ENCODE peak calls at places on chromosomes 7 and 10, in ten cellular contexts. One of them, this sample, is unnamed. For H3K27me3 and H3K4me1, the result is how much of the 10 kb centered on the place peaks cover.

GRCh38 chr10:86647773-86648705 is 6.3 kb upstream of the OPN4 start:
- DNase-seq in Panc1: no peak
- DNase-seq in prostate gland: no peak
- DNase-seq in lower lobe of right lung: no peak
- DNase-seq in stomach: peak
- DNase-seq in right lobe of liver: no peak
- DNase-seq in GM12878: no peak
- DNase-seq in HCT116: no peak
- DNase-seq in fibroblast of lung: peak
- DNase-seq in tibial artery: peak
- DNase-seq in this sample: no peak

GRCh38 chr10:17682236-17682946 is 38.4 kb downstream of the STAM start:
- DNase-seq in Panc1: no peak
- DNase-seq in prostate gland: no peak
- DNase-seq in lower lobe of right lung: no peak
- DNase-seq in stomach: no peak
- DNase-seq in right lobe of liver: no peak
- DNase-seq in GM12878: no peak
- DNase-seq in HCT116: no peak
- DNase-seq in fibroblast of lung: no peak
- DNase-seq in tibial artery: no peak
- DNase-seq in this sample: no peak

GRCh38 chr7:78742694-78743093 is 710.8 kb downstream of the MAGI2 start:
- DNase-seq in Panc1: no peak
- DNase-seq in prostate gland: no peak
- DNase-seq in lower lobe of right lung: no peak
- DNase-seq in stomach: no peak
- DNase-seq in right lobe of liver: no peak
- DNase-seq in GM12878: no peak
- DNase-seq in HCT116: no peak
- DNase-seq in fibroblast of lung: no peak
- DNase-seq in tibial artery: no peak
- DNase-seq in this sample: no peak

GRCh38 chr7:130154501-130155317 is 50.5 kb downstream of the TMEM209 start:
- DNase-seq in Panc1: no peak
- DNase-seq in prostate gland: no peak
- DNase-seq in lower lobe of right lung: no peak
- DNase-seq in stomach: peak
- DNase-seq in right lobe of liver: no peak
- DNase-seq in GM12878: no peak
- DNase-seq in HCT116: no peak
- DNase-seq in fibroblast of lung: no peak
- DNase-seq in tibial artery: no peak
- DNase-seq in this sample: no peak

GRCh38 chr10:34032564-34032963 is 698.1 kb upstream of the NRP1 start:
- DNase-seq in Panc1: no peak
- DNase-seq in prostate gland: no peak
- DNase-seq in lower lobe of right lung: no peak
- DNase-seq in stomach: no peak
- DNase-seq in right lobe of liver: no peak
- DNase-seq in GM12878: no peak
- DNase-seq in HCT116: no peak
- DNase-seq in fibroblast of lung: no peak
- DNase-seq in tibial artery: no peak
- DNase-seq in this sample: no peak

GRCh38 chr10:839550-840205 is 91.8 kb downstream of the LARP4B start:
- DNase-seq in Panc1: no peak
- DNase-seq in prostate gland: no peak
- DNase-seq in lower lobe of right lung: no peak
- DNase-seq in stomach: no peak
- DNase-seq in right lobe of liver: no peak
- DNase-seq in GM12878: no peak
- DNase-seq in HCT116: no peak
- DNase-seq in fibroblast of lung: peak
- DNase-seq in tibial artery: no peak
- DNase-seq in this sample: no peak

GRCh38 chr10:22103701-22104100 is 100.2 kb upstream of the DNAJC1 start:
- DNase-seq in Panc1: no peak
- DNase-seq in prostate gland: no peak
- DNase-seq in lower lobe of right lung: no peak
- DNase-seq in stomach: no peak
- DNase-seq in right lobe of liver: no peak
- DNase-seq in GM12878: no peak
- DNase-seq in HCT116: peak
- DNase-seq in fibroblast of lung: no peak
- DNase-seq in tibial artery: no peak
- DNase-seq in this sample: no peak

GRCh38 chr10:33453081-33453850 is 118.8 kb upstream of the NRP1 start:
- DNase-seq in Panc1: no peak
- DNase-seq in prostate gland: no peak
- DNase-seq in lower lobe of right lung: no peak
- DNase-seq in stomach: no peak
- DNase-seq in right lobe of liver: no peak
- DNase-seq in GM12878: no peak
- DNase-seq in HCT116: no peak
- DNase-seq in fibroblast of lung: peak
- DNase-seq in tibial artery: no peak
- DNase-seq in this sample: no peak

GRCh38 chr10:47440207-47440606 is 43.7 kb downstream of the ANXA8 start:
- DNase-seq in Panc1: no peak
- DNase-seq in prostate gland: no peak
- DNase-seq in lower lobe of right lung: no peak
- DNase-seq in stomach: no peak
- DNase-seq in right lobe of liver: no peak
- DNase-seq in GM12878: no peak
- DNase-seq in HCT116: no peak
- DNase-seq in fibroblast of lung: no peak
- DNase-seq in tibial artery: no peak
- DNase-seq in this sample: no peak
- TF ChIP-seq CTCF in Panc1: no peak
- TF ChIP-seq CTCF in prostate gland: no peak
- TF ChIP-seq CTCF in lower lobe of right lung: no peak
- TF ChIP-seq CTCF in stomach: no peak
- TF ChIP-seq CTCF in right lobe of liver: no peak
- TF ChIP-seq CTCF in GM12878: no peak
- TF ChIP-seq CTCF in HCT116: no peak
- TF ChIP-seq CTCF in fibroblast of lung: no peak
- TF ChIP-seq CTCF in tibial artery: no peak
- TF ChIP-seq CTCF in this sample: no peak

GRCh38 chr10:30368065-30368718 is 19.1 kb upstream of the MTPAP start:
- DNase-seq in Panc1: no peak
- DNase-seq in prostate gland: peak
- DNase-seq in lower lobe of right lung: no peak
- DNase-seq in stomach: no peak
- DNase-seq in right lobe of liver: no peak
- DNase-seq in GM12878: no peak
- DNase-seq in HCT116: no peak
- DNase-seq in fibroblast of lung: peak
- DNase-seq in tibial artery: no peak
- DNase-seq in this sample: no peak
- H3K27me3 ChIP-seq in Panc1: under half
- H3K27me3 ChIP-seq in prostate gland: under half
- H3K27me3 ChIP-seq in lower lobe of right lung: under half
- H3K27me3 ChIP-seq in stomach: under half
- H3K27me3 ChIP-seq in right lobe of liver: under half
- H3K27me3 ChIP-seq in GM12878: under half
- H3K27me3 ChIP-seq in HCT116: under half
- H3K27me3 ChIP-seq in fibroblast of lung: under half
- H3K27me3 ChIP-seq in tibial artery: under half
- H3K27me3 ChIP-seq in this sample: under half

GRCh38 chr10:72176701-72177100 is 39.1 kb upstream of the ANAPC16 start:
- DNase-seq in Panc1: no peak
- DNase-seq in prostate gland: no peak
- DNase-seq in lower lobe of right lung: no peak
- DNase-seq in stomach: no peak
- DNase-seq in right lobe of liver: no peak
- DNase-seq in GM12878: no peak
- DNase-seq in HCT116: no peak
- DNase-seq in fibroblast of lung: no peak
- DNase-seq in tibial artery: no peak
- DNase-seq in this sample: no peak

GRCh38 chr10:72173267-72173634 is 42.6 kb upstream of the ANAPC16 start:
- DNase-seq in Panc1: no peak
- DNase-seq in prostate gland: no peak
- DNase-seq in lower lobe of right lung: no peak
- DNase-seq in stomach: no peak
- DNase-seq in right lobe of liver: no peak
- DNase-seq in GM12878: peak
- DNase-seq in HCT116: no peak
- DNase-seq in fibroblast of lung: no peak
- DNase-seq in tibial artery: no peak
- DNase-seq in this sample: no peak

GRCh38 chr10:72173635-72174296 is 42.0 kb upstream of the ANAPC16 start:
- DNase-seq in Panc1: peak
- DNase-seq in prostate gland: no peak
- DNase-seq in lower lobe of right lung: no peak
- DNase-seq in stomach: no peak
- DNase-seq in right lobe of liver: no peak
- DNase-seq in GM12878: peak
- DNase-seq in HCT116: peak
- DNase-seq in fibroblast of lung: peak
- DNase-seq in tibial artery: no peak
- DNase-seq in this sample: no peak

GRCh38 chr10:72174297-72174662 is 41.5 kb upstream of the ANAPC16 start:
- DNase-seq in Panc1: no peak
- DNase-seq in prostate gland: no peak
- DNase-seq in lower lobe of right lung: no peak
- DNase-seq in stomach: no peak
- DNase-seq in right lobe of liver: no peak
- DNase-seq in GM12878: no peak
- DNase-seq in HCT116: no peak
- DNase-seq in fibroblast of lung: no peak
- DNase-seq in tibial artery: no peak
- DNase-seq in this sample: no peak

DNA sequence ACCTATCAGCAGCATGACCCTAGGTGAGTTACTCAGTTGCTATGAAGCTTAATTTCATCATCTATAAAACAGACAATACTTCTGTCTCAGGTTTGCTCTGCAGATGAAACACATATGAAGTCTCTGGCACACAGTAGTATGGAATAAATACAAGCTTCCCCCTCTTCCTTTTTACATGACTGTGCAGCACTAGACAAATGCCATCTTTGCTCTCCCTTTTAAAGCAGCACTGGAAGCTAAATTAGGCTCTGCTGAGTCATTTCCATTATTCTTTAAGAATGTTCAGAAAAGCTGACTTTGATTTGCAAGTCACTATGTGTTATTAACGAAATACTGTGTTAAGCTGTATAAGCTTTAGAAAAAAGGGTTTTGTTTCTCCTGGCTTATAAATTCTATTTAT is 40.6 kb upstream of the ANAPC16 start:
- DNase-seq in Panc1: no peak
- DNase-seq in prostate gland: no peak
- DNase-seq in lower lobe of right lung: no peak
- DNase-seq in stomach: no peak
- DNase-seq in right lobe of liver: no peak
- DNase-seq in GM12878: peak
- DNase-seq in HCT116: no peak
- DNase-seq in fibroblast of lung: peak
- DNase-seq in tibial artery: no peak
- DNase-seq in this sample: no peak
- H3K4me1 ChIP-seq in Panc1: half or more
- H3K4me1 ChIP-seq in prostate gland: under half
- H3K4me1 ChIP-seq in lower lobe of right lung: under half
- H3K4me1 ChIP-seq in stomach: under half
- H3K4me1 ChIP-seq in right lobe of liver: under half
- H3K4me1 ChIP-seq in GM12878: under half
- H3K4me1 ChIP-seq in HCT116: half or more
- H3K4me1 ChIP-seq in fibroblast of lung: under half
- H3K4me1 ChIP-seq in tibial artery: under half
- H3K4me1 ChIP-seq in this sample: under half

DNA sequence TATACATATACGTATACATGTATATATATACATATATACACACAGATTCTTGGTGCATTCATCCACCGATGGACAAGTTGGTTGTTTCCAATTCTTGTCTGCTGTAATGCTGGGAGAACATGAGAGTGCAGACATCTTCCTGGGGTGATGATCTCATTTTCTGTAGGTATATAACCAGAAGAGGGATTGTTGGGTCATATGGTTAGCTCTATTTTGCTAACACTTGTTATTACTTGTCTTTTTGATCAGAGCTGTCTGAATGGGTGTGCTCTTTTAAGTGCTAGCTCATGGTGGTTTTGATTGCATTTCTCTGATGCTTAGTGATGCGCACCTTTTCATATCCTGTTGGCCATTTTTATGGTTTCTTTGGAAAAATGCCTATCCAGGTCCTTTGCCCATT is 106.4 kb downstream of the TAX1BP1 start:
- DNase-seq in Panc1: no peak
- DNase-seq in prostate gland: no peak
- DNase-seq in lower lobe of right lung: no peak
- DNase-seq in stomach: no peak
- DNase-seq in right lobe of liver: no peak
- DNase-seq in GM12878: no peak
- DNase-seq in HCT116: no peak
- DNase-seq in fibroblast of lung: peak
- DNase-seq in tibial artery: no peak
- DNase-seq in this sample: no peak
- TF ChIP-seq CTCF in Panc1: no peak
- TF ChIP-seq CTCF in prostate gland: no peak
- TF ChIP-seq CTCF in lower lobe of right lung: no peak
- TF ChIP-seq CTCF in stomach: no peak
- TF ChIP-seq CTCF in right lobe of liver: no peak
- TF ChIP-seq CTCF in GM12878: no peak
- TF ChIP-seq CTCF in HCT116: no peak
- TF ChIP-seq CTCF in fibroblast of lung: no peak
- TF ChIP-seq CTCF in tibial artery: no peak
- TF ChIP-seq CTCF in this sample: no peak

GRCh38 chr10:99540339-99540672 is 7.6 kb downstream of the NKX2-3 start:
- DNase-seq in Panc1: no peak
- DNase-seq in prostate gland: no peak
- DNase-seq in lower lobe of right lung: no peak
- DNase-seq in stomach: no peak
- DNase-seq in right lobe of liver: no peak
- DNase-seq in GM12878: no peak
- DNase-seq in HCT116: no peak
- DNase-seq in fibroblast of lung: no peak
- DNase-seq in tibial artery: no peak
- DNase-seq in this sample: no peak
- H3K27me3 ChIP-seq in Panc1: under half
- H3K27me3 ChIP-seq in prostate gland: half or more
- H3K27me3 ChIP-seq in lower lobe of right lung: half or more
- H3K27me3 ChIP-seq in stomach: half or more
- H3K27me3 ChIP-seq in right lobe of liver: under half
- H3K27me3 ChIP-seq in GM12878: under half
- H3K27me3 ChIP-seq in HCT116: under half
- H3K27me3 ChIP-seq in fibroblast of lung: half or more
- H3K27me3 ChIP-seq in tibial artery: under half
- H3K27me3 ChIP-seq in this sample: half or more

DNA sequence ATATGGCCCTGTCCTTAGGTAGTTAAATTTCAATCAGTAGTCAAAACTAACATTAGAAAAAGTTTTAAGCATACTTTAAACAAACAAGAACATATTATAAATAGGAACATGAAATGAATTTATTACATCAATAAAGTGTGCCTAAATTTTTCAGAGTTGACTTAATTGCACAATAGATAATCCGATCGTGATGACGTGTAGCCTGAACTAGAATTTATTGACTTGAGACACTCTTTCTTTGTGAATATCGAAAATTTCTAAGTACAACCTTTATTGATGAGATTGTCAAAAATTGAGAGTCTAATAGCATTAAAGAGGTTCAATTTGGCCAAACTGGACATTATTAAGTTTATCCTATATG is 56.0 kb downstream of the CALD1 start:
- DNase-seq in Panc1: no peak
- DNase-seq in prostate gland: no peak
- DNase-seq in lower lobe of right lung: no peak
- DNase-seq in stomach: no peak
- DNase-seq in right lobe of liver: no peak
- DNase-seq in GM12878: no peak
- DNase-seq in HCT116: no peak
- DNase-seq in fibroblast of lung: no peak
- DNase-seq in tibial artery: no peak
- DNase-seq in this sample: no peak
- H3K4me1 ChIP-seq in Panc1: under half
- H3K4me1 ChIP-seq in prostate gland: under half
- H3K4me1 ChIP-seq in lower lobe of right lung: under half
- H3K4me1 ChIP-seq in stomach: half or more
- H3K4me1 ChIP-seq in right lobe of liver: under half
- H3K4me1 ChIP-seq in GM12878: under half
- H3K4me1 ChIP-seq in HCT116: under half
- H3K4me1 ChIP-seq in fibroblast of lung: under half
- H3K4me1 ChIP-seq in tibial artery: under half
- H3K4me1 ChIP-seq in this sample: under half